ENCODE peak calls at places on chromosomes 5 and 9, in eight cellular contexts. One of them, this sample, is unnamed.

GRCh38 chr9:103167530-103167929 is 172.4 kb downstream of the CYLC2 start:
- DNase-seq in NCI-H1092: no peak
- DNase-seq in RCC 7860: no peak
- DNase-seq in lower leg skin: no peak
- DNase-seq in pons: no peak
- DNase-seq in activated T-cell treated with anti-CD3 and anti-CD28 coated beads, Interleukin-2, amount 50 U/mL, for 72 hours: no peak
- DNase-seq in NT2/D1: no peak
- DNase-seq in 8988T: no peak
- DNase-seq in this sample: no peak

GRCh38 chr5:2093859-2094615 is 211.3 kb upstream of the IRX4 start:
- DNase-seq in 8988T: no peak
- DNase-seq in lower leg skin: peak
- DNase-seq in NT2/D1: no peak
- DNase-seq in RCC 7860: no peak
- DNase-seq in NCI-H1092: no peak
- DNase-seq in activated T-cell treated with anti-CD3 and anti-CD28 coated beads, Interleukin-2, amount 50 U/mL, for 72 hours: no peak
- DNase-seq in pons: no peak
- DNase-seq in this sample: no peak

GRCh38 chr5:133902521-133903118 is 65.8 kb downstream of the C5orf15 start:
- DNase-seq in NCI-H1092: no peak
- DNase-seq in RCC 7860: no peak
- DNase-seq in pons: no peak
- DNase-seq in lower leg skin: no peak
- DNase-seq in activated T-cell treated with anti-CD3 and anti-CD28 coated beads, Interleukin-2, amount 50 U/mL, for 72 hours: no peak
- DNase-seq in NT2/D1: no peak
- DNase-seq in 8988T: no peak
- DNase-seq in this sample: no peak

GRCh38 chr9:104858271-104858670 is 69.7 kb downstream of the ABCA1 start:
- DNase-seq in RCC 7860: no peak
- DNase-seq in NCI-H1092: no peak
- DNase-seq in activated T-cell treated with anti-CD3 and anti-CD28 coated beads, Interleukin-2, amount 50 U/mL, for 72 hours: no peak
- DNase-seq in NT2/D1: no peak
- DNase-seq in pons: no peak
- DNase-seq in lower leg skin: peak
- DNase-seq in 8988T: no peak
- DNase-seq in this sample: no peak

GRCh38 chr5:132221781-132222648 is 5.6 kb downstream of the P4HA2 start:
- DNase-seq in 8988T: no peak
- DNase-seq in NT2/D1: no peak
- DNase-seq in activated T-cell treated with anti-CD3 and anti-CD28 coated beads, Interleukin-2, amount 50 U/mL, for 72 hours: no peak
- DNase-seq in RCC 7860: no peak
- DNase-seq in NCI-H1092: no peak
- DNase-seq in pons: peak
- DNase-seq in lower leg skin: no peak
- DNase-seq in this sample: no peak

GRCh38 chr9:129037767-129038098 is 1.3 kb downstream of the MIGA2 start:
- DNase-seq in NT2/D1: no peak
- DNase-seq in pons: no peak
- DNase-seq in lower leg skin: no peak
- DNase-seq in NCI-H1092: no peak
- DNase-seq in activated T-cell treated with anti-CD3 and anti-CD28 coated beads, Interleukin-2, amount 50 U/mL, for 72 hours: no peak
- DNase-seq in RCC 7860: no peak
- DNase-seq in 8988T: no peak
- DNase-seq in this sample: no peak

GRCh38 chr5:113900831-113901230 is 387.3 kb downstream of the YTHDC2 start:
- DNase-seq in pons: peak
- DNase-seq in NT2/D1: no peak
- DNase-seq in NCI-H1092: no peak
- DNase-seq in activated T-cell treated with anti-CD3 and anti-CD28 coated beads, Interleukin-2, amount 50 U/mL, for 72 hours: no peak
- DNase-seq in 8988T: no peak
- DNase-seq in lower leg skin: no peak
- DNase-seq in RCC 7860: no peak
- DNase-seq in this sample: no peak

GRCh38 chr9:98580956-98581355 is 127.8 kb downstream of the GABBR2 start:
- DNase-seq in NCI-H1092: no peak
- DNase-seq in lower leg skin: no peak
- DNase-seq in pons: no peak
- DNase-seq in 8988T: no peak
- DNase-seq in activated T-cell treated with anti-CD3 and anti-CD28 coated beads, Interleukin-2, amount 50 U/mL, for 72 hours: no peak
- DNase-seq in RCC 7860: no peak
- DNase-seq in NT2/D1: no peak
- DNase-seq in this sample: no peak